ENCODE peak calls at places on chromosome 9, in six cellular contexts. F is A549, T is WTC11, E is K562, A is HepG2, N is H1. V is an unnamed sample.

GRCh38 chr9:133050781-133051180 is 11.0 kb upstream of the CEL start:
- DNase-seq in A (no peak), T (no peak), E (no peak), F (no peak), N (no peak), V (peak)

GRCh38 chr9:134525841-134526797 is 115.5 kb upstream of the COL5A1 start:
- DNase-seq in F (no peak), A (no peak), N (no peak), E (no peak), T (no peak), V (no peak)

GRCh38 chr9:107242073-107243063 is 40.7 kb upstream of the RAD23B start:
- DNase-seq in F (no peak), N (no peak), E (no peak), A (no peak), T (no peak), V (no peak)

GRCh38 chr9:127554966-127555829 is 56.9 kb upstream of the STXBP1 start:
- DNase-seq in A (no peak), F (no peak), N (no peak), E (no peak), T (no peak), V (peak)

GRCh38 chr9:137672907-137673791 is 54.3 kb downstream of the EHMT1 start:
- DNase-seq in T (no peak), E (peak), N (no peak), A (peak), F (peak), V (peak)

GRCh38 chr9:134602547-134603362 is 38.8 kb upstream of the COL5A1 start:
- DNase-seq in F (peak), T (no peak), A (peak), E (no peak), N (no peak), V (peak)

GRCh38 chr9:126056312-126057021 is 270.2 kb upstream of the MVB12B start:
- DNase-seq in N (no peak), T (no peak), A (no peak), E (no peak), F (no peak), V (no peak)

GRCh38 chr9:29078063-29078660 is 1504.9 kb upstream of the C9orf72 start:
- DNase-seq in E (no peak), F (peak), T (no peak), A (no peak), N (no peak), V (no peak)

GRCh38 chr9:105188746-105189145 is 55.7 kb upstream of the SLC44A1 start:
- DNase-seq in E (no peak), A (no peak), N (no peak), T (no peak), F (peak), V (no peak)

GRCh38 chr9:36210722-36211121 is 20.0 kb downstream of the CLTA start:
- DNase-seq in F (no peak), A (no peak), E (no peak), T (no peak), N (no peak), V (no peak)

GRCh38 chr9:70466976-70467551 is 52.6 kb upstream of the KLF9 start:
- DNase-seq in F (no peak), E (no peak), A (no peak), N (no peak), T (no peak), V (peak)

GRCh38 chr9:86352440-86353106 is 1.6 kb downstream of the TUT7 start:
- DNase-seq in A (no peak), F (no peak), N (no peak), T (no peak), E (peak), V (peak)

GRCh38 chr9:128969491-128969890 is 22.0 kb downstream of the NUP188 start:
- DNase-seq in E (no peak), A (no peak), N (no peak), T (no peak), F (no peak), V (no peak)

GRCh38 chr9:17082343-17082742 is 52.5 kb upstream of the CNTLN start:
- DNase-seq in F (peak), T (peak), A (no peak), N (peak), E (no peak), V (peak)

GRCh38 chr9:100670719-100671118 is 92.8 kb downstream of the CAVIN4 start:
- DNase-seq in F (no peak), T (no peak), A (no peak), E (no peak), N (no peak), V (no peak)

GRCh38 chr9:137969685-137970084 is 92.1 kb downstream of the CACNA1B start:
- DNase-seq in N (no peak), E (no peak), F (no peak), T (no peak), A (no peak), V (no peak)

GRCh38 chr9:112858625-112859147 is 32.0 kb downstream of the SLC46A2 start:
- DNase-seq in A (no peak), E (no peak), F (no peak), N (no peak), T (no peak), V (no peak)

GRCh38 chr9:116566677-116567488 is 120.2 kb upstream of the TRIM32 start:
- DNase-seq in F (peak), T (no peak), E (peak), A (peak), N (no peak), V (no peak)

GRCh38 chr9:28563612-28564011 is 990.3 kb upstream of the C9orf72 start:
- DNase-seq in F (no peak), T (no peak), A (no peak), E (no peak), N (no peak), V (no peak)

GRCh38 chr9:138022121-138022741 is 144.6 kb downstream of the CACNA1B start:
- DNase-seq in E (peak), A (no peak), F (peak), N (peak), T (peak), V (no peak)

GRCh38 chr9:33076031-33076359 is 479 bp downstream of the SMU1 start:
- DNase-seq in T (no peak), N (no peak), E (peak), F (no peak), A (peak), V (no peak)

GRCh38 chr9:21357479-21358290 is 7.0 kb upstream of the IFNA6 start:
- DNase-seq in A (no peak), N (no peak), T (no peak), E (no peak), F (no peak), V (no peak)

GRCh38 chr9:15856591-15856990 is 303.7 kb downstream of the CCDC171 start:
- DNase-seq in F (no peak), E (no peak), T (no peak), A (no peak), N (no peak), V (no peak)

GRCh38 chr9:72383978-72384709 is 19.1 kb upstream of the ZFAND5 start:
- DNase-seq in N (no peak), T (no peak), F (peak), E (no peak), A (no peak), V (no peak)

GRCh38 chr9:127977877-127978647 is 2.7 kb downstream of the EEIG1 start:
- DNase-seq in N (no peak), A (no peak), T (peak), F (peak), E (peak), V (no peak)

GRCh38 chr9:134213508-134214394 is 49.4 kb upstream of the RNU6ATAC start:
- DNase-seq in N (no peak), F (no peak), E (no peak), T (no peak), A (no peak), V (no peak)

GRCh38 chr9:69919461-69920061 is 98.9 kb downstream of the CFAP95 start:
- DNase-seq in N (no peak), A (peak), F (peak), E (peak), T (no peak), V (peak)

GRCh38 chr9:74609671-74610416 is 112.7 kb downstream of the RORB start:
- DNase-seq in T (no peak), N (no peak), A (no peak), E (no peak), F (peak), V (no peak)

GRCh38 chr9:123893831-123894460 is 36.0 kb downstream of the DENND1A start:
- DNase-seq in E (no peak), A (no peak), T (no peak), N (no peak), F (peak), V (no peak)

GRCh38 chr9:134335095-134335489 is 8.8 kb downstream of the RXRA start:
- DNase-seq in F (no peak), A (no peak), N (no peak), T (no peak), E (no peak), V (no peak)

GRCh38 chr9:16870606-16871357 is at the start of gene BNC2:
- DNase-seq in A (no peak), E (no peak), F (peak), N (peak), T (peak), V (peak)

GRCh38 chr9:72351538-72352453 is 13.2 kb downstream of the ZFAND5 start:
- DNase-seq in T (no peak), N (no peak), F (peak), A (no peak), E (no peak), V (peak)

GRCh38 chr9:85941617-85941930 is 628 bp downstream of the NAA35 start:
- DNase-seq in A (no peak), F (no peak), N (no peak), T (no peak), E (no peak), V (no peak)

GRCh38 chr9:107388890-107389289 is 100.7 kb downstream of the KLF4 start:
- DNase-seq in A (no peak), E (no peak), N (no peak), F (no peak), T (no peak), V (no peak)

GRCh38 chr9:80679920-80680319 is 1009.4 kb downstream of the TLE1 start:
- DNase-seq in E (no peak), A (no peak), T (no peak), F (no peak), N (no peak), V (no peak)

GRCh38 chr9:97571664-97572063 is 61.5 kb downstream of the TSTD2 start:
- DNase-seq in E (peak), T (no peak), N (peak), A (no peak), F (no peak), V (no peak)

GRCh38 chr9:131738838-131739191 is 1.1 kb downstream of the RAPGEF1 start:
- DNase-seq in F (no peak), A (no peak), N (peak), T (peak), E (peak), V (no peak)

GRCh38 chr9:131739192-131739961 is 499 bp downstream of the RAPGEF1 start:
- DNase-seq in A (no peak), T (peak), N (peak), E (peak), F (no peak), V (peak)

GRCh38 chr9:131739988-131740648 is at the start of gene RAPGEF1:
- DNase-seq in T (peak), F (peak), N (peak), E (peak), A (no peak), V (no peak)

GRCh38 chr9:131743501-131743900 is 3.6 kb upstream of the RAPGEF1 start:
- DNase-seq in N (no peak), A (no peak), F (no peak), T (no peak), E (no peak), V (no peak)

GRCh38 chr9:131740898-131741297 is 1.0 kb upstream of the RAPGEF1 start:
- DNase-seq in E (no peak), N (no peak), T (no peak), F (no peak), A (no peak), V (no peak)
- TF ChIP-seq JUN in E (no peak), N (no peak), T (no peak), F (no peak), A (no peak), V (no peak)

DNA sequence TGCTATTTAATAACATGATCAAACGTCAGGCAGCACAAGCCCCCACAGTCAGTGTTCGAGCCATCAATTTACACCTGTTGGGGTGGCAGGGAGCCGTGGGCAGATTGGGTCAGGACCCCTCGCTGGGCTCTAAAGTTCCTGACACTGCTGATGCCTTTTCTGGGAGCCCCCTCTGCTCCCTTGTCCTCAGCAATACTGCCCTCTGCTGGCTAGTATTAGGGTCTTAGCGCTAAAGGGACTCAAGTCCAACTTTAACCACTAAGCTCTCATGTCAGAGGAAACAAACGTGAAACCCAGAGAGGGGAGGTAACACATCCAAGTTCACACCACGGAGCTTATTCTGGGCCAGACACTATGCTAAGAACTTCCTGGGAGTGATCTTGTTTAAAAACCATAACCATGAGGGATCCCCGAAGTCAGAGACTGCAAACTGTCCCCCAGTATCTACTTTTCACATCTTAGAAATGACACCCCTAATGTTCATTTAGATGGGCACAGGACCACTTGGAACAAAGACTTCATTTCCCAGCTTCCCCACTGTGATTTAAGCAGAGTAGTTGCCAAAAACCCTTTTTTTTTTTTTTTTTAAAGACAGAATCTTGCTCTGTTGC is 20.4 kb downstream of the ANKS6 start:
- DNase-seq in A (peak), F (peak), T (peak), E (peak), N (peak), V (peak)
- TF ChIP-seq JUN in A (no peak), F (no peak), T (no peak), E (no peak), N (no peak), V (no peak)

GRCh38 chr9:114138537-114138936 is 16.8 kb upstream of the COL27A1 start:
- DNase-seq in F (no peak), A (no peak), T (no peak), N (no peak), E (no peak), V (no peak)
- TF ChIP-seq JUN in F (no peak), A (no peak), T (no peak), N (no peak), E (no peak), V (no peak)

GRCh38 chr9:8268881-8269280 is 469.3 kb upstream of the DMAC1 start:
- DNase-seq in N (no peak), A (no peak), F (no peak), E (no peak), T (no peak), V (no peak)
- TF ChIP-seq JUN in N (no peak), A (no peak), F (no peak), E (no peak), T (no peak), V (no peak)

GRCh38 chr9:93824386-93825294 is 130.5 kb downstream of the BARX1 start:
- DNase-seq in N (no peak), F (no peak), E (no peak), T (no peak), A (no peak), V (no peak)
- TF ChIP-seq JUN in N (no peak), F (no peak), E (no peak), T (no peak), A (no peak), V (no peak)

GRCh38 chr9:4433379-4433778 is 56.9 kb upstream of the SLC1A1 start:
- DNase-seq in T (no peak), F (no peak), A (no peak), E (no peak), N (no peak), V (no peak)

GRCh38 chr9:4430492-4431261 is 59.6 kb upstream of the SLC1A1 start:
- DNase-seq in N (no peak), A (no peak), T (no peak), E (no peak), F (no peak), V (peak)

DNA sequence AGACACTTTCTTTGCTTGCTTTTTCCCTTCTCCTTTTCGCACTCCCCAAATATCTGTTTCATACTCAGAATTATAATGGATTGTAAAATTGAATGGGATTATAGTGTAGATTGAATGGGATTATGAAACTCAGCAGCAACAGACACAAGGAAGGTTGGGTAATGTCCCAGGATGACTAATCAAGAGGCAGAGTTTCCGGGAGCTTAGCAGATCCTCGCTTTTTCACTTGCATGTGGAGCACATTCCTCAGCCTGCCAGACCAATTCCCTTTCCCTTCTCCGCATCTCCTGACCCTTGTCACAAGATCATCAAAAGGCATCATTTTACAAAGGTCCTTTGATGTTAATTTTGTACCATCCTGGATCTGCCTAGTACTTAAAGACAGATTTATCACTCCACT is 55.1 kb upstream of the SLC1A1 start:
- DNase-seq in E (no peak), A (no peak), T (no peak), N (no peak), F (peak), V (no peak)
- TF ChIP-seq JUN in E (no peak), A (no peak), T (no peak), N (no peak), F (no peak), V (no peak)

V was measured in endothelial cell of umbilical vein.